ENCODE peak calls at places on chromosomes 4 and X, in seven cellular contexts. J, T, S, D, B, Z and A are unnamed samples.

GRCh38 chr4:41360214-41360910 is 103.6 kb downstream of the UCHL1 start:
- DNase-seq in B (peak), T (peak), Z (peak), J (no peak), D (peak), S (peak), A (peak)

GRCh38 chr4:164997941-164998340 is 20.5 kb upstream of the TRIM61 start:
- DNase-seq in D (no peak), S (no peak), J (no peak), Z (no peak), B (no peak), T (no peak), A (no peak)

GRCh38 chrX:155105919-155106318 is 34.6 kb downstream of the BRCC3 start:
- DNase-seq in D (no peak), Z (no peak), B (no peak), S (no peak), T (no peak), J (no peak), A (no peak)

GRCh38 chrX:133390647-133391046 is 24.6 kb downstream of the GPC4 start:
- DNase-seq in J (no peak), S (peak), B (no peak), Z (no peak), T (no peak), D (no peak), A (no peak)

GRCh38 chrX:42803320-42803719 is 25.4 kb upstream of the PPP1R2C start:
- DNase-seq in Z (peak), J (no peak), D (no peak), S (no peak), B (no peak), T (no peak), A (no peak)

GRCh38 chrX:68666580-68666979 is 19.1 kb downstream of the STARD8 start:
- DNase-seq in B (no peak), T (peak), J (no peak), S (no peak), D (no peak), Z (no peak), A (no peak)

GRCh38 chrX:150167482-150168324 is 195.4 kb upstream of the MAMLD1 start:
- DNase-seq in Z (no peak), D (no peak), J (no peak), S (no peak), B (no peak), T (no peak), A (no peak)

GRCh38 chrX:110212299-110212698 is 105.6 kb downstream of the AMMECR1 start:
- DNase-seq in Z (peak), D (no peak), T (no peak), S (no peak), B (no peak), J (no peak), A (no peak)

GRCh38 chr4:16461362-16461761 is 235.1 kb upstream of the TAPT1 start:
- DNase-seq in J (no peak), Z (no peak), S (no peak), D (no peak), B (no peak), T (no peak), A (no peak)

GRCh38 chr4:75985116-75985515 is 5.6 kb downstream of the SDAD1 start:
- DNase-seq in Z (peak), T (no peak), J (no peak), S (no peak), D (no peak), B (no peak), A (no peak)

GRCh38 chrX:68121835-68122234 is 311.5 kb downstream of the OPHN1 start:
- DNase-seq in J (no peak), D (no peak), T (no peak), S (no peak), Z (no peak), B (no peak), A (no peak)

GRCh38 chrX:23854945-23855344 is 52.8 kb downstream of the APOO start:
- DNase-seq in D (no peak), Z (peak), J (no peak), S (peak), T (no peak), B (no peak), A (no peak)

GRCh38 chrX:10015711-10016515 is 48.8 kb downstream of the CLDN34 start:
- DNase-seq in S (peak), T (no peak), J (no peak), B (peak), Z (no peak), D (peak), A (no peak)

GRCh38 chrX:38798956-38799355 is 2.3 kb upstream of the MID1IP1 start:
- DNase-seq in Z (peak), B (no peak), T (no peak), J (no peak), S (no peak), D (no peak), A (no peak)

GRCh38 chrX:5746231-5746630 is 482.4 kb downstream of the NLGN4X start:
- DNase-seq in J (no peak), D (no peak), Z (no peak), B (no peak), S (no peak), T (no peak), A (no peak)

GRCh38 chrX:155767101-155767878 is 113.9 kb upstream of the VAMP7 start:
- DNase-seq in B (peak), D (peak), Z (peak), T (peak), S (peak), J (no peak), A (peak)

GRCh38 chr4:100721490-100721889 is 203.7 kb upstream of the EMCN start:
- DNase-seq in D (no peak), T (no peak), Z (no peak), B (no peak), S (no peak), J (no peak), A (no peak)

GRCh38 chr4:174764105-174764729 is 64.8 kb downstream of the GLRA3 start:
- DNase-seq in S (no peak), D (no peak), T (no peak), Z (peak), B (no peak), J (no peak), A (no peak)

DNA sequence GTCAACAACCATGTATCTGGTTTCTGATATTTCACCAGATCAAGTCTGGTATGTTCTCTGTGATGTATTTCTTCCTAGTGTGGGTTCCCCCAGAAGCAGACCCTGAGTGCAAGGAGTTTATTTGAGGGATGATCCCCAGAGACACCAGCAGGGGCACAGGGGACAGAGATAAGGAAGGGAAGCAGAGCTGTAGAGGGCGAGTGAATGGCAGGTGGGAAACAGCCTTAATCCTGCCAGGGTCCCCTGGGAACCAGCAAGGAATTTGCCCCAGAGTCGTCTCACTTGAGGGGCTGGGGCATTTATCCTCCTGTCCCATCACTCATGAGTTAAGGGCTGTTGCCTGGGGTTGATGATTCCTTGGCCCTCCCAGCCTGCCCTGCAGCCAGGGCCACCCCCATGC is 206.4 kb upstream of the BCOR start:
- DNase-seq in S (no peak), T (no peak), J (no peak), B (no peak), Z (no peak), D (no peak), A (no peak)
- TF ChIP-seq CTCF in S (no peak), T (no peak), J (no peak), B (no peak), Z (no peak), D (no peak), A (no peak)

DNA sequence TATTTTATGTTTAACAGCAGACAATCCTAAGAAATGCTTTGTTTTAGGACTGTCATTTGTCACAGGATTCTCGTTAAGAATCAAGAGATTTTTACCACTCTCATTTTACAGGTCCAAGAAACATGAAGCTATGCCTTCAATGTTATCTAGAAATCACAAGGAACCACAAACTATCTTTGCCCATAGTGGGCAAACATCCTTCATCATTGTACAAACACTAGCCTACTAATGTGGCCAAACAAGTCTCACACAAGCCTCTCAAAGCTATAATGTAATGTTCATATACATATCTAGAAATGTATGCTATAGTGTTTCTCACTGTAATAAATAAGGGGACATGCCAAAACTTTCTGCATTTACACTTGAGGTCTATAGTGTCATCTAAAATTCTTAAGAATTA is 26.8 kb downstream of the ZMAT1 start:
- DNase-seq in S (no peak), Z (no peak), J (no peak), D (no peak), B (no peak), T (no peak), A (no peak)
- TF ChIP-seq CTCF in S (no peak), Z (no peak), J (no peak), D (no peak), B (no peak), T (no peak), A (no peak)

DNA sequence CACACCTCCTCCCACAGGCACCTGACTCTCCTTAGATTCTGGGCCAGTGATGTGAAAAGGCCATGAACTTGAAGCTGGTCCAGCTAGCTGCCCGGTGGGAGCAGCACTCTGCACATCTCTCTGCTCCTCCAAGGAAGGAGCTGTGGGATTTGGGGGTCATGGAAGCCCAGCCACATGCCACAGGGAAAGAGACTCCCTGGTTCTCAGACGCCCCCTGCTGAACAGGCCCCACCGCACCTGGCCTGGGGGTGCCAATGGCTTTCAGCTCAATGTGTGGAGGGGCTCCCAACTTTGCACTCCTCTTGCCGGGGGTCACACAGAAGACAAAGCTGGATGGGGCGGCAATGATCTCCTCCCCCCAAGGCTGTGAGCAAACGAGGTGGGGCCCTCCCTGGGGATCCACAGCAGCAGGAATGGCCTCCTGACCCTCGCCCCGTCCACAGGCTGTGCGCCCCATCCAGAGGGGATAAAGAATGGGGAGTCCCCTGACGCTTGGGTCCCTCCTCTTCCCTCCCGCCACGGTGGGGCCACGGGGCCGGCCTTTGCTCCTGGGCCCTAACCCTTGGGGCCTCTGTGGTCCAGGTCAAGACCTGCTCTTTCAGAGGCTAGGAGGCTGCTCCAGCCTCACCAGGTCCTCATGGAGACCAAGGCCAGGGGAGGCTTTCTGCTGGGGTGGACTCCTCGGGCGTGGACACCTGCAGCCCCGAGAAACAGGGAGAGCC is 51.3 kb downstream of the GAK start:
- DNase-seq in J (no peak), D (no peak), B (no peak), T (no peak), Z (no peak), S (no peak), A (no peak)
- TF ChIP-seq CTCF in J (no peak), D (no peak), B (no peak), T (no peak), Z (no peak), S (no peak), A (no peak)

DNA sequence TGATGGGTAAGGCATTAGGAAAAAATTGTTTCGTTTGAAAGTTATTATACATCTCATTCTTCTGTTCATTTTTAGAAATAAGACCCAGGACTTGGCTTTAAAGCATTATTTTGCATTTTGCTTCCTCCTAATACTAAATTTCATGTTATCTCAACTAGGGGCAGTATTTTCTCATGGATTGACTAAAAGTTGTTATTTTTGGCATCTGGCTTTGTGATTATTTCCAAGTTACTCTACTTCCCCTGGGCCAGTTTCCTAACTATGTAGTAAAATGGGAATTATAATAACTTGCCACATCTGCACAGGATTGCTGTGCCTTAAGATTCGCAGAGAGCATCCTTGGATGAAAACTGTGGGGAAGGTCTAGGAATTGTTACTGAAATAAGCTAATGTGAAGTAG is 3.0 kb downstream of the RBPJ start:
- DNase-seq in T (no peak), D (no peak), Z (peak), S (no peak), J (no peak), B (no peak), A (no peak)
- TF ChIP-seq CTCF in T (peak), D (peak), Z (peak), S (no peak), J (no peak), B (no peak), A (no peak)

GRCh38 chr4:107094976-107095375 is 58.9 kb upstream of the DKK2 start:
- DNase-seq in J (no peak), Z (peak), D (no peak), T (no peak), S (no peak), B (no peak), A (no peak)

GRCh38 chr4:107098403-107098802 is 62.3 kb upstream of the DKK2 start:
- DNase-seq in S (peak), T (no peak), D (no peak), Z (no peak), J (no peak), B (no peak), A (no peak)

DNA sequence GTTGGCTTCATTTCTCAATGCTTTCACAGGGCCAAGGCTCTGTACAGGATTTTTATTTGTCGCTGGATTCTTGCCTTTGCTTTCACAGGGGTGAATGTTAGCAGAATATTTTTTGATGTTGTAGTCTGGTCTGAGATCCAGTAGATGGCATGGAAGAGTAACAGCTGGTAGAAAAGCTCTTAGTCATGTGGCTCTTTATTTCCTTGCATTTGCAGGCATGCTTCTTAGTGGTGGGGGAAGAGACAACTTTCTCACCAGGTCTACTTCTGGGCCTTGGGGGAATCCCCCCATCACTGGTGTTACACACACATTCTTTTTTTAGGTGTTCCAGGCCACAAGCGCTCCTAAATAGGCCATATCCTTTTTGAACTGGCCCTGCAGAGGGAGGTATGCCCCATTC is 58.2 kb upstream of the DKK2 start:
- DNase-seq in S (no peak), Z (peak), D (no peak), B (no peak), T (no peak), J (no peak), A (no peak)
- TF ChIP-seq CTCF in S (peak), Z (peak), D (no peak), B (no peak), T (no peak), J (no peak), A (no peak)

GRCh38 chr4:64718091-64718490 is 308.8 kb upstream of the TECRL start:
- DNase-seq in S (no peak), T (no peak), B (no peak), D (no peak), J (no peak), Z (peak), A (no peak)
- TF ChIP-seq CTCF in S (no peak), T (no peak), B (no peak), D (no peak), J (no peak), Z (no peak), A (no peak)

GRCh38 chr4:87465739-87466366 is 43.5 kb downstream of the NUDT9 start:
- DNase-seq in B (no peak), T (no peak), D (no peak), Z (peak), S (no peak), J (no peak), A (no peak)
- TF ChIP-seq CTCF in B (peak), T (peak), D (peak), Z (peak), S (peak), J (peak), A (peak)

GRCh38 chr4:112895785-112896184 is 153.7 kb upstream of the ANK2 start:
- DNase-seq in B (no peak), D (no peak), S (no peak), Z (no peak), J (no peak), T (no peak), A (no peak)

GRCh38 chr4:112897548-112897947 is 151.9 kb upstream of the ANK2 start:
- DNase-seq in Z (peak), T (no peak), B (no peak), S (no peak), J (no peak), D (no peak), A (no peak)

GRCh38 chr4:112896326-112896892 is 153.0 kb upstream of the ANK2 start:
- DNase-seq in T (no peak), J (no peak), D (no peak), Z (no peak), B (no peak), S (no peak), A (no peak)

GRCh38 chr4:112898357-112899141 is 150.9 kb upstream of the ANK2 start:
- DNase-seq in J (no peak), T (no peak), B (no peak), Z (no peak), D (no peak), S (no peak), A (no peak)

DNA sequence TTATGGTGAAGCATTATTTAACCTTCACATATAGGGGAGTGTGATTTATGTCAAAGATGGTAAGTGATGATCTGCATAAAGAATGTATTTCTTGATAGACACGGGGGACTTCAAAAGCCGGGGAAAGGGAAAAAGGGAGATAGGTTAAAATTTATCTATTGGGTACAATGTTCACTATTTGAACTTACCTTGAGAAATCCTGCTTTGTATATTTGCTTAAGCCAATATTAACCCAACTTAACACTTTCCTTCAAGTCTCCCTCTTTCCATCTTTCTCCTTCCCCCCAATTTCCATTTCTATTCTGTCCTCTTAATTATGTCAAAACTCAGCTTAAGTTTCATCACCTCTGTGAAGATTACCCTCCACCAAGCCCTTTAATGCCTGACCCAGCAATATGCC is 149.0 kb upstream of the ANK2 start:
- DNase-seq in S (no peak), B (no peak), T (no peak), Z (no peak), J (no peak), D (no peak), A (no peak)
- TF ChIP-seq CTCF in S (no peak), B (no peak), T (no peak), Z (no peak), J (no peak), D (no peak), A (no peak)

GRCh38 chr4:189121336-189121735 is 819.3 kb upstream of the FRG1 start:
- DNase-seq in S (no peak), Z (no peak), B (no peak), J (no peak), D (no peak), T (no peak), A (no peak)

GRCh38 chr4:189128341-189128740 is 812.3 kb upstream of the FRG1 start:
- DNase-seq in S (no peak), B (no peak), J (no peak), T (no peak), D (no peak), Z (no peak), A (no peak)

GRCh38 chr4:189126040-189126439 is 814.6 kb upstream of the FRG1 start:
- DNase-seq in S (no peak), B (no peak), Z (no peak), T (no peak), J (no peak), D (no peak), A (no peak)

GRCh38 chr4:189124791-189125190 is 815.9 kb upstream of the FRG1 start:
- DNase-seq in T (no peak), Z (no peak), S (no peak), J (no peak), D (no peak), B (no peak), A (no peak)

GRCh38 chr4:189124149-189124758 is 816.4 kb upstream of the FRG1 start:
- DNase-seq in Z (peak), T (no peak), S (no peak), J (no peak), D (no peak), B (no peak), A (no peak)
- TF ChIP-seq CTCF in Z (peak), T (peak), S (peak), J (no peak), D (peak), B (peak), A (peak)

GRCh38 chrX:30488092-30488491 is 89.5 kb downstream of the TASL start:
- DNase-seq in B (no peak), J (no peak), Z (peak), S (no peak), T (no peak), D (no peak), A (no peak)
- TF ChIP-seq CTCF in B (no peak), J (no peak), Z (peak), S (no peak), T (no peak), D (no peak), A (no peak)